ENCODE peak calls at places on chromosomes 3 and 15, in six cellular contexts. One of them, this sample, is unnamed.

GRCh38 chr15:90095521-90095959 is 6.7 kb downstream of the IDH2 start:
- DNase-seq in GM04504: no peak
- DNase-seq in KG1: no peak
- DNase-seq in HEK293T: no peak
- DNase-seq in H54: no peak
- DNase-seq in stimulated activated CD4-positive, alpha-beta T cell treated with anti-CD3 and anti-CD28 coated beads, Interleukin-4, amount 100 ng/mL, for 48 hours: no peak
- DNase-seq in this sample: no peak

GRCh38 chr15:60471314-60471713 is 7.6 kb downstream of the ICE2 start:
- DNase-seq in GM04504: no peak
- DNase-seq in KG1: no peak
- DNase-seq in HEK293T: no peak
- DNase-seq in H54: no peak
- DNase-seq in stimulated activated CD4-positive, alpha-beta T cell treated with anti-CD3 and anti-CD28 coated beads, Interleukin-4, amount 100 ng/mL, for 48 hours: no peak
- DNase-seq in this sample: no peak

GRCh38 chr15:92079047-92079446 is 225.5 kb downstream of the SLCO3A1 start:
- DNase-seq in GM04504: no peak
- DNase-seq in KG1: no peak
- DNase-seq in HEK293T: no peak
- DNase-seq in H54: no peak
- DNase-seq in stimulated activated CD4-positive, alpha-beta T cell treated with anti-CD3 and anti-CD28 coated beads, Interleukin-4, amount 100 ng/mL, for 48 hours: peak
- DNase-seq in this sample: no peak

GRCh38 chr3:53850895-53851294 is 4.5 kb downstream of the IL17RB start:
- DNase-seq in GM04504: peak
- DNase-seq in KG1: no peak
- DNase-seq in HEK293T: no peak
- DNase-seq in H54: no peak
- DNase-seq in stimulated activated CD4-positive, alpha-beta T cell treated with anti-CD3 and anti-CD28 coated beads, Interleukin-4, amount 100 ng/mL, for 48 hours: no peak
- DNase-seq in this sample: no peak

GRCh38 chr3:192921793-192922192 is 4.1 kb upstream of the MB21D2 start:
- DNase-seq in GM04504: no peak
- DNase-seq in KG1: no peak
- DNase-seq in HEK293T: no peak
- DNase-seq in H54: no peak
- DNase-seq in stimulated activated CD4-positive, alpha-beta T cell treated with anti-CD3 and anti-CD28 coated beads, Interleukin-4, amount 100 ng/mL, for 48 hours: no peak
- DNase-seq in this sample: no peak

GRCh38 chr3:194369522-194370279 is at the start of gene LRRC15:
- DNase-seq in GM04504: peak
- DNase-seq in KG1: no peak
- DNase-seq in HEK293T: no peak
- DNase-seq in H54: peak
- DNase-seq in stimulated activated CD4-positive, alpha-beta T cell treated with anti-CD3 and anti-CD28 coated beads, Interleukin-4, amount 100 ng/mL, for 48 hours: no peak
- DNase-seq in this sample: no peak

GRCh38 chr3:123086110-123086642 is 19.4 kb downstream of the PDIA5 start:
- DNase-seq in GM04504: no peak
- DNase-seq in KG1: no peak
- DNase-seq in HEK293T: no peak
- DNase-seq in H54: no peak
- DNase-seq in stimulated activated CD4-positive, alpha-beta T cell treated with anti-CD3 and anti-CD28 coated beads, Interleukin-4, amount 100 ng/mL, for 48 hours: no peak
- DNase-seq in this sample: no peak

GRCh38 chr15:81097893-81098280 is 36.2 kb upstream of the CFAP161 start:
- DNase-seq in GM04504: no peak
- DNase-seq in KG1: no peak
- DNase-seq in HEK293T: no peak
- DNase-seq in H54: no peak
- DNase-seq in stimulated activated CD4-positive, alpha-beta T cell treated with anti-CD3 and anti-CD28 coated beads, Interleukin-4, amount 100 ng/mL, for 48 hours: no peak
- DNase-seq in this sample: no peak

GRCh38 chr3:46660003-46660402 is 33.5 kb downstream of the ALS2CL start:
- DNase-seq in GM04504: no peak
- DNase-seq in KG1: no peak
- DNase-seq in HEK293T: no peak
- DNase-seq in H54: no peak
- DNase-seq in stimulated activated CD4-positive, alpha-beta T cell treated with anti-CD3 and anti-CD28 coated beads, Interleukin-4, amount 100 ng/mL, for 48 hours: no peak
- DNase-seq in this sample: no peak